ENCODE peak calls at places on chromosome 19, in nine cellular contexts. A is heart right ventricle; C is astrocyte; S is psoas muscle; B is DND-41; N is CD4-positive, alpha-beta memory T cell; P is left lung; H is CD8-positive, alpha-beta T cell; F is neuronal stem cell. J is an unnamed sample. For H3K27me3, the result is how much of the 10 kb centered on the place peaks cover.

GRCh38 chr19:4744451-4745170 is 21.0 kb upstream of the DPP9 start:
- DNase-seq in A (no peak), C (peak), S (no peak), B (no peak), N (no peak), P (no peak), H (no peak), F (no peak), J (peak)

GRCh38 chr19:55210120-55210493 is 806 bp upstream of the PTPRH start:
- DNase-seq in A (no peak), C (peak), S (no peak), B (no peak), N (no peak), P (no peak), H (no peak), F (no peak), J (no peak)

GRCh38 chr19:15475611-15476010 is 3.7 kb downstream of the PGLYRP2 start:
- DNase-seq in A (no peak), C (no peak), S (no peak), B (no peak), N (no peak), P (no peak), H (no peak), F (no peak), J (no peak)

GRCh38 chr19:925912-926594 is at the start of gene ARID3A:
- DNase-seq in A (peak), C (peak), S (no peak), B (peak), N (peak), P (peak), H (no peak), F (no peak), J (peak)

GRCh38 chr19:55018633-55019032 is 19.4 kb downstream of the GP6 start:
- DNase-seq in A (no peak), C (no peak), S (no peak), B (no peak), N (no peak), P (no peak), H (no peak), F (no peak), J (no peak)

GRCh38 chr19:50639121-50640112 is at the start of gene SYT3:
- DNase-seq in A (peak), C (no peak), S (no peak), B (peak), N (no peak), P (no peak), H (peak), F (peak), J (peak)

GRCh38 chr19:31408460-31409124 is 59.4 kb upstream of the TSHZ3 start:
- DNase-seq in A (no peak), C (peak), S (no peak), B (no peak), N (no peak), P (no peak), H (no peak), F (no peak), J (no peak)

GRCh38 chr19:39937792-39938191 is 3.4 kb upstream of the FCGBP start:
- DNase-seq in A (no peak), C (no peak), S (no peak), B (no peak), N (no peak), P (no peak), H (no peak), F (no peak), J (no peak)

GRCh38 chr19:3857449-3858003 is 11.3 kb downstream of the ZFR2 start:
- DNase-seq in A (no peak), C (no peak), S (no peak), B (peak), N (no peak), P (no peak), H (no peak), F (no peak), J (no peak)

GRCh38 chr19:722553-723101 is 13.9 kb downstream of the PALM start:
- DNase-seq in A (peak), C (no peak), S (peak), B (no peak), N (no peak), P (peak), H (no peak), F (no peak), J (peak)

GRCh38 chr19:3073159-3073563 is 10.9 kb upstream of the TLE5 start:
- DNase-seq in A (no peak), C (peak), S (no peak), B (no peak), N (no peak), P (no peak), H (no peak), F (no peak), J (peak)

GRCh38 chr19:51507640-51508058 is 6.0 kb upstream of the SIGLEC12 start:
- DNase-seq in A (no peak), C (no peak), S (no peak), B (no peak), N (no peak), P (no peak), H (no peak), F (no peak), J (no peak)

GRCh38 chr19:37931941-37932655 is 25.1 kb downstream of the SIPA1L3 start:
- DNase-seq in A (peak), C (peak), S (peak), B (no peak), N (no peak), P (peak), H (no peak), F (peak), J (peak)

GRCh38 chr19:8506402-8506957 is 4.0 kb upstream of the PRAM1 start:
- DNase-seq in A (no peak), C (no peak), S (no peak), B (no peak), N (no peak), P (no peak), H (no peak), F (no peak), J (no peak)

GRCh38 chr19:8441725-8442544 is 2.8 kb upstream of the HNRNPM start:
- DNase-seq in A (no peak), C (no peak), S (no peak), B (no peak), N (no peak), P (no peak), H (no peak), F (no peak), J (no peak)

GRCh38 chr19:35807633-35808032 is 5.0 kb downstream of the PRODH2 start:
- DNase-seq in A (no peak), C (no peak), S (no peak), B (no peak), N (no peak), P (no peak), H (no peak), F (no peak), J (no peak)

GRCh38 chr19:6374179-6374709 is 1.5 kb downstream of the PSPN start:
- DNase-seq in A (no peak), C (no peak), S (no peak), B (no peak), N (no peak), P (no peak), H (no peak), F (no peak), J (peak)
- H3K27me3 ChIP-seq in A (under half), C (under half), S (under half), B (under half), N (under half), P (under half), H (under half), F (under half), J (under half)

DNA sequence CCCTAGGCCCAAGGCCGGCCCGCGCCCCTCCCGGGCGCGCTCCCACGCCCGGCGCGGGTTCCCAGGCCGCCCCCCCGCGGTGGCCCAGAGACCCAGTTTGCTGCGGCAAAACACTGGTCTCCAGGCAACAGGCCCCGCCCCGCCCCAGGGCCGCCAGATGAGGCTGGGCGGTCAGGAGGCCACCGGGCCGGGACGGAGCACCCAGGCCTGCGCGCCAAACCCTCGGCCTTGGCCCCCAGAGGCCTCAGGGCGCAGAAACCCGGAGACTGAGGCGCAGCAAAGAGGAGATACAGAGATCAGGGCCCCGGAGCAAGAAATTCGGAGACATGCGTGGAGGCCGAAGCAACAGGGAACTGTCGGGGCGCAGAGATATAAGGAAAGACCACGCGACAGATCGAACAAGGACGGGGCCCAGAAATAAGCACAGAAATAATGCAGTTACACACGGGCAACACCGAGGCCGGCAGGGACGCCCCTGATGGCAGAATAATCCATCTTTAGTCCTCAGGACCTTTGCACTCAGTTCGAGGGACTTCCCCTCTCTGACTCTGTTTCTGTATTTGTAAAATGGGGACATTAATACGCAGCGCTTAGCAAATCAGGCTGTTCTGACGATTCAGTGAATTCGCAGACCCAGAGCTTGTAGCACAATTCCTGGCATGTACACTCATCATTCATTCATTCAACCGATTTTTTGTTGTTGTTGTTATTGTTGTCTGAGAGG is 20.8 kb upstream of the ERCC1 start:
- DNase-seq in A (peak), C (peak), S (peak), B (no peak), N (peak), P (peak), H (peak), F (peak), J (peak)
- H3K27ac ChIP-seq in A (peak), C (peak), S (peak), B (no peak), N (peak), P (peak), H (peak), F (peak), J (peak)

GRCh38 chr19:10517760-10518443 is 655 bp upstream of the S1PR5 start:
- DNase-seq in A (peak), C (no peak), S (no peak), B (no peak), N (no peak), P (no peak), H (peak), F (no peak), J (peak)
- H3K4me3 ChIP-seq in A (peak), C (peak), S (peak), B (no peak), N (peak), P (peak), H (peak), F (peak), J (no peak)

GRCh38 chr19:18368504-18369222 is 17.3 kb upstream of the GDF15 start:
- DNase-seq in A (no peak), C (no peak), S (no peak), B (no peak), N (no peak), P (no peak), H (no peak), F (no peak), J (no peak)

GRCh38 chr19:18377026-18377425 is 8.9 kb upstream of the GDF15 start:
- DNase-seq in A (no peak), C (no peak), S (no peak), B (no peak), N (no peak), P (no peak), H (no peak), F (no peak), J (no peak)

GRCh38 chr19:18373892-18374629 is 11.9 kb upstream of the GDF15 start:
- DNase-seq in A (peak), C (peak), S (peak), B (peak), N (no peak), P (peak), H (peak), F (no peak), J (peak)

DNA sequence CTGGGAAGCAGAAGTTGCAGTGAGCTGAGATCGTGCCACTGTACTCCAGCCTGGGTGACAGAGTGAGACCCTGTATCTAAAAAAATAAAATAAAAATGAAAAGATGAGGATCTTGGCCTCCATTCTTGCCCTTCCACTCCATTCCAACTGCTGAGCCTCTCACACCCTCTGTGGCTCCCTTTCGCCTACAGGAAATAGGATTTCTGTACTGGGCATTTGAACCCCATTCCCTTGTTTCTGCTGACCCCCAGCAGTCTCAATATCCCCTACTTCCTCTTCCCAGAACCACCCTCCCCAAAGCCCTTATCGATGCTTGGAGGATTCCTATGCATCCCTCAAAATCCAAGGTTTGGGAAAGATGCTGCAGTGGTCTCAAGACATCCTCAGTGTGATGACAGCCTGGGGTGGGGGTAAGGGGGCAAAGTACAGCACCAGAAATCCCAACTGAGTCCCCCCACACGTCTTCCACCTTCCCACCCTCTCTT is 12.5 kb upstream of the GDF15 start:
- DNase-seq in A (no peak), C (no peak), S (no peak), B (no peak), N (no peak), P (no peak), H (no peak), F (no peak), J (no peak)
- H3K27me3 ChIP-seq in A (under half), C (under half), S (under half), B (under half), N (under half), P (under half), H (under half), F (under half), J (under half)

DNA sequence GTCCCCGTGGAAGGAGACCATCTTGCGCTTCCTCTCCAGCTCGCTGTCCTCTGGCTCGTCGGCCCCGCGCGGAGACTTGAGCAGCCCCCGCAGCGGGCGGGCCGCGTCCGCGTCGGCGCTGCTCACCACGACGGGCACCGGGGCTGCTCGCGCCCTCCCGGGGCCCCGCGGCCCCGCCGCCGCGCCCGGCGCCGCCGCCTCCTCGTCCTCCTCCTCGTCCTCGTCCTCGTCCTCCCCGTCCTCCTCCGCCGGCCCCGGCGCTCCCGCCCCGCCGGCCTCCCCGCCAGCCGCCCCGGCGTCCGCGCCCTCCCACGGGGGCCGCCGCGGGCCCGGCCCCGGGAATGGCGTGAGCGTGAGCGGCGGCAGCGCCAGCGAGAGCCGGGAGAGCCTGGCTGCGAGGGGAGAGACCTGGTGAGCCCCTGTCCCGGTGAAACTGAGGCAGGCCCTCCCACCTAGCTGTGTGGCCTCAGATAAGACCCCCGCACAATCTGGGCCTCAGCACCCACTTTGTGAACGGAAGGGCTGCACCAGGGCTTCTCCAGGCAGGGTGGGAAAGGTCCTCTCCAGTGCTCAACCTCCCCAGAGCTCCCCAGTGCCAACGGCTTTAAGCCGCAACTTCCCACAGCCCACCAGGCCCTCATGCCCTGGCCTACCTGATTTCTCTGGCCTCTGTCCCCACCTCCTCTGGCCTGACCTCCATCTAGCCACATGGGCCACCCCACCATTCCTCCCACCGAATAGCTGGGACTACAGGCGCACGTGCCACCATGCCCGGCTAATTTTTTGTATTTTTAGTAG is 17.7 kb downstream of the LMTK3 start:
- DNase-seq in A (no peak), C (no peak), S (no peak), B (no peak), N (no peak), P (no peak), H (no peak), F (no peak), J (no peak)
- H3K27ac ChIP-seq in A (peak), C (no peak), S (no peak), B (no peak), N (no peak), P (no peak), H (no peak), F (no peak), J (peak)

J was measured in right cardiac atrium.